ENCODE peak calls at places on chromosomes 16 and 17, in four cellular contexts. I is retina, F is choroid plexus epithelial cell, X is T-helper 1 cell. K is an unnamed sample.

GRCh38 chr16:69301187-69301586 is 10.0 kb upstream of the VPS4A start:
- DNase-seq in I (no peak), F (no peak), X (no peak), K (no peak)

GRCh38 chr17:20981046-20981920 is 61.5 kb downstream of the USP22 start:
- DNase-seq in I (no peak), F (no peak), X (no peak), K (no peak)

GRCh38 chr16:47584464-47585225 is 123.5 kb downstream of the PHKB start:
- DNase-seq in I (no peak), F (no peak), X (no peak), K (no peak)

GRCh38 chr17:6160188-6160555 is 90.0 kb downstream of the WSCD1 start:
- DNase-seq in I (peak; percentile 54), F (no peak), X (no peak), K (peak; percentile 63)

GRCh38 chr16:13005836-13006235 is 104.4 kb downstream of the SHISA9 start:
- DNase-seq in I (peak; percentile 39), F (no peak), X (no peak), K (peak; percentile 41)

GRCh38 chr17:38750312-38751121 is 2.0 kb upstream of the PSMB3 start:
- DNase-seq in I (peak; percentile 57), F (no peak), X (no peak), K (peak; percentile 51)

GRCh38 chr17:33686171-33686570 is 393.1 kb upstream of the ASIC2 start:
- DNase-seq in I (no peak), F (no peak), X (no peak), K (peak; percentile 10)

GRCh38 chr17:20935740-20936139 is 107.1 kb downstream of the USP22 start:
- DNase-seq in I (no peak), F (peak; percentile 92), X (no peak), K (peak; percentile 36)

GRCh38 chr16:2971134-2971984 is 2.2 kb downstream of the PAQR4 start:
- DNase-seq in I (no peak), F (no peak), X (no peak), K (no peak)

GRCh38 chr16:24974859-24975258 is 40.3 kb downstream of the ARHGAP17 start:
- DNase-seq in I (no peak), F (no peak), X (no peak), K (no peak)

GRCh38 chr16:30967795-30968194 is 10.2 kb downstream of the SETD1A start:
- DNase-seq in I (no peak), F (no peak), X (no peak), K (no peak)

GRCh38 chr17:8124350-8125195 is 667 bp upstream of the HES7 start:
- DNase-seq in I (peak; percentile 52), F (peak; percentile 49), X (no peak), K (peak; percentile 30)

GRCh38 chr16:81542609-81543570 is 98.3 kb downstream of the CMIP start:
- DNase-seq in I (no peak), F (peak; percentile 62), X (no peak), K (peak; percentile 33)

GRCh38 chr17:13415877-13416416 is 185.8 kb downstream of the HS3ST3A1 start:
- DNase-seq in I (no peak), F (peak; percentile 90), X (no peak), K (peak; percentile 45)

GRCh38 chr17:18267927-18268711 is 7.7 kb downstream of the MIEF2 start:
- DNase-seq in I (no peak), F (peak; percentile 39), X (no peak), K (peak; percentile 76)

GRCh38 chr17:76707985-76708807 is 2.6 kb downstream of the MXRA7 start:
- DNase-seq in I (peak; percentile 83), F (no peak), X (no peak), K (peak; percentile 68)

GRCh38 chr17:58706351-58707140 is 14.1 kb downstream of the RAD51C start:
- DNase-seq in I (no peak), F (no peak), X (no peak), K (no peak)

GRCh38 chr16:15708096-15708495 is 58.1 kb downstream of the NDE1 start:
- DNase-seq in I (no peak), F (peak; percentile 84), X (no peak), K (peak; percentile 16)